ENCODE peak calls at places on chromosomes 11 and 22, in seven cellular contexts. One of them, this sample, is unnamed.

GRCh38 chr22:19430890-19431541 is 517 bp downstream of the HIRA start:
- DNase-seq in fibroblast of mammary gland: peak
- DNase-seq in BJ: no peak
- DNase-seq in sigmoid colon: no peak
- DNase-seq in AG04449: no peak
- DNase-seq in right lobe of liver: peak
- DNase-seq in tibial nerve: no peak
- DNase-seq in this sample: no peak

GRCh38 chr11:69970785-69971535 is 107.2 kb upstream of the ANO1 start:
- DNase-seq in fibroblast of mammary gland: no peak
- DNase-seq in BJ: no peak
- DNase-seq in sigmoid colon: no peak
- DNase-seq in AG04449: no peak
- DNase-seq in right lobe of liver: no peak
- DNase-seq in tibial nerve: no peak
- DNase-seq in this sample: no peak

GRCh38 chr11:83256602-83257340 is 29.4 kb downstream of the CCDC90B start:
- DNase-seq in fibroblast of mammary gland: no peak
- DNase-seq in BJ: no peak
- DNase-seq in sigmoid colon: no peak
- DNase-seq in AG04449: no peak
- DNase-seq in right lobe of liver: no peak
- DNase-seq in tibial nerve: no peak
- DNase-seq in this sample: no peak

GRCh38 chr11:109806205-109806604 is 287.0 kb upstream of the ZC3H12C start:
- DNase-seq in fibroblast of mammary gland: no peak
- DNase-seq in BJ: no peak
- DNase-seq in sigmoid colon: no peak
- DNase-seq in AG04449: no peak
- DNase-seq in right lobe of liver: no peak
- DNase-seq in tibial nerve: no peak
- DNase-seq in this sample: no peak

GRCh38 chr11:97506360-97506759 is 1116.5 kb downstream of the JRKL start:
- DNase-seq in fibroblast of mammary gland: no peak
- DNase-seq in BJ: no peak
- DNase-seq in sigmoid colon: no peak
- DNase-seq in AG04449: no peak
- DNase-seq in right lobe of liver: no peak
- DNase-seq in tibial nerve: no peak
- DNase-seq in this sample: no peak

GRCh38 chr11:113289341-113290187 is 24.8 kb upstream of the TTC12 start:
- DNase-seq in fibroblast of mammary gland: peak
- DNase-seq in BJ: no peak
- DNase-seq in sigmoid colon: peak
- DNase-seq in AG04449: no peak
- DNase-seq in right lobe of liver: peak
- DNase-seq in tibial nerve: peak
- DNase-seq in this sample: peak

GRCh38 chr22:26642465-26643367 is 14.7 kb upstream of the MIAT start:
- DNase-seq in fibroblast of mammary gland: no peak
- DNase-seq in BJ: no peak
- DNase-seq in sigmoid colon: no peak
- DNase-seq in AG04449: no peak
- DNase-seq in right lobe of liver: peak
- DNase-seq in tibial nerve: no peak
- DNase-seq in this sample: no peak

GRCh38 chr11:21897203-21897602 is 295.7 kb upstream of the ANO5 start:
- DNase-seq in fibroblast of mammary gland: no peak
- DNase-seq in BJ: no peak
- DNase-seq in sigmoid colon: no peak
- DNase-seq in AG04449: no peak
- DNase-seq in right lobe of liver: no peak
- DNase-seq in tibial nerve: no peak
- DNase-seq in this sample: no peak

GRCh38 chr11:91926967-91927366 is 297.7 kb upstream of the FAT3 start:
- DNase-seq in fibroblast of mammary gland: peak
- DNase-seq in BJ: no peak
- DNase-seq in sigmoid colon: peak
- DNase-seq in AG04449: no peak
- DNase-seq in right lobe of liver: no peak
- DNase-seq in tibial nerve: no peak
- DNase-seq in this sample: no peak

GRCh38 chr11:115626414-115626813 is 122.2 kb upstream of the CADM1 start:
- DNase-seq in fibroblast of mammary gland: no peak
- DNase-seq in BJ: no peak
- DNase-seq in sigmoid colon: no peak
- DNase-seq in AG04449: no peak
- DNase-seq in right lobe of liver: no peak
- DNase-seq in tibial nerve: no peak
- DNase-seq in this sample: no peak

DNA sequence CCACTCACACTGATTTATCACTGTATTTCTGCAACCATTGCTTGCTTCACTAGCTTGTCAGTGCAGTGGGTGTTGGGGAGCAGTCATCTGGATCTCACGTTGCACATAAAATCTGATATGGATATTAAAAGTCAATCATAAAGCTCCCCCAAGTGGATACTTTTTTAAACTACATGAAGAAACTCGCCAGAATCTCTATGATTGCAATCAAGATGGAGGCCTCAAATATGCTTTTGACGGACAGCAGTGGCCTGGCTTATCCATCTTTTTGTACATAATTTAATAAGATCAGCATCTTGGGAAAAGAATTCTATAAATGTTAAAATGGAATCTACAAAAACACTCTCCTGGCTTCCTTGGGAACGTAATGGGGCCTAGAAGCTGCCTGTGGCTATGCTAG is 137.7 kb downstream of the WT1 start:
- DNase-seq in fibroblast of mammary gland: peak
- DNase-seq in BJ: no peak
- DNase-seq in sigmoid colon: no peak
- DNase-seq in AG04449: no peak
- DNase-seq in right lobe of liver: no peak
- DNase-seq in tibial nerve: no peak
- DNase-seq in this sample: peak
- TF ChIP-seq CTCF in fibroblast of mammary gland: peak
- TF ChIP-seq CTCF in BJ: no peak
- TF ChIP-seq CTCF in sigmoid colon: no peak
- TF ChIP-seq CTCF in AG04449: no peak
- TF ChIP-seq CTCF in right lobe of liver: no peak
- TF ChIP-seq CTCF in tibial nerve: peak
- TF ChIP-seq CTCF in this sample: no peak

DNA sequence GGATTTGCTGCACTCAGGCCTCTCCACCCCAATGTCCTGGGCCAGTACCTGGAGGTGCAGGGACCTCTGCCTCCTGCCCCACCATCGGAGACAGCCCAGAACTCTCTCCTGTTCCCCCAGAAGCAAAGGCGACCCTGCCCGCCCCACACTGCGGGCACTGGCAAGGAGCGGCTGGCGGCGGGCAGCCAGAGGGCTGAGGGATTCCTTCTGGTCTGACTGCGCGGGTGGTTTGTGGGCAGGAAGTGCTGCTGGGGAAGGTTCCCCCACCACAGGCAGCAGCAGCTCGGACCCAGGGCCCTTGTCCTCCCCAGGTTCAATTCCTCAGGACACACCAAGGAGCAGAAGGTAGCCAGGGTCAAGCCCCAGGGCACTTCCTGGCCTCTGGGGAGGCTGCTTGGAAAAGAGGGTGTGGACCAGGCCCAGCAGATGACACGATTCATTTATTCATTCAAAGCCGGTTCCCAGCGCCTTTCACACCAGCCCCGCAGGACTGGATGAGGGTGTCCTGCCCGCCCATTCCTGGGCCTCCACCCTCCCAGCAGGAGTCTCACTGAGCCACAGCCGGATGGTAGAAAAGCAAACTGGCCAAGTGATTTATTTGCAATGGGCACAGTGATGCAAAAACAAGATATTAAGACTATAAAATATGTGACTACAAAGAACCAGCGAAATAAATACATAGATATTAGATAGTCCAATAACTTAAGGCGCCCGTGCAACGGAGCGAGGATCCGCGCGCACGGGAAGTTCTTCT is 1.2 kb downstream of the PHLDA2 start:
- DNase-seq in fibroblast of mammary gland: peak
- DNase-seq in BJ: no peak
- DNase-seq in sigmoid colon: no peak
- DNase-seq in AG04449: no peak
- DNase-seq in right lobe of liver: peak
- DNase-seq in tibial nerve: no peak
- DNase-seq in this sample: no peak
- H3K4me3 ChIP-seq in fibroblast of mammary gland: peak
- H3K4me3 ChIP-seq in BJ: peak
- H3K4me3 ChIP-seq in sigmoid colon: peak
- H3K4me3 ChIP-seq in AG04449: peak
- H3K4me3 ChIP-seq in right lobe of liver: peak
- H3K4me3 ChIP-seq in tibial nerve: peak
- H3K4me3 ChIP-seq in this sample: peak

GRCh38 chr11:40924915-40925314 is 534.5 kb downstream of the LRRC4C start:
- DNase-seq in fibroblast of mammary gland: no peak
- DNase-seq in BJ: no peak
- DNase-seq in sigmoid colon: no peak
- DNase-seq in AG04449: no peak
- DNase-seq in right lobe of liver: no peak
- DNase-seq in tibial nerve: no peak
- DNase-seq in this sample: no peak
- TF ChIP-seq CTCF in fibroblast of mammary gland: no peak
- TF ChIP-seq CTCF in BJ: no peak
- TF ChIP-seq CTCF in sigmoid colon: no peak
- TF ChIP-seq CTCF in AG04449: no peak
- TF ChIP-seq CTCF in right lobe of liver: no peak
- TF ChIP-seq CTCF in tibial nerve: no peak
- TF ChIP-seq CTCF in this sample: no peak

DNA sequence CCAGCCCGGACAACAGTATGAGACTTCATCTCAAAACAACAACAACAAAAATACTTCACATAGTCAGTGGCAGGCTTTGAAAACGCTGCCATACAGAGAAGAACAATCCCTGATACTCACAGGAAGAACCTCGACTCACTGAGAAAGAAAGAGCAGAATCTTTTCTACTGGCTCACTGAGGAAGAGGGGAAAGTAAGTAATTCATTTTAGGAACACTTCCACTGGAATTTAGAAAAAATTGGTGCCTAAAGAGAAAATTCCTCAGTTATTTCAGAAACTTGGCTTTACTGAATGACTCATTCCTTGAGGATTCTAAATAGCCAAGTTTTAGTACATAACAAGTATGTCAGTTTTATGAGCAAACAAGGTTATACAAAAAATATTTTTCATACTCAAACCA is 12.3 kb downstream of the NARS2 start:
- DNase-seq in fibroblast of mammary gland: peak
- DNase-seq in BJ: peak
- DNase-seq in sigmoid colon: no peak
- DNase-seq in AG04449: peak
- DNase-seq in right lobe of liver: no peak
- DNase-seq in tibial nerve: no peak
- DNase-seq in this sample: no peak
- H3K4me3 ChIP-seq in fibroblast of mammary gland: no peak
- H3K4me3 ChIP-seq in BJ: no peak
- H3K4me3 ChIP-seq in sigmoid colon: no peak
- H3K4me3 ChIP-seq in AG04449: no peak
- H3K4me3 ChIP-seq in right lobe of liver: no peak
- H3K4me3 ChIP-seq in tibial nerve: no peak
- H3K4me3 ChIP-seq in this sample: peak

GRCh38 chr11:95231126-95231880 is at the start of gene SESN3:
- DNase-seq in fibroblast of mammary gland: peak
- DNase-seq in BJ: peak
- DNase-seq in sigmoid colon: peak
- DNase-seq in AG04449: peak
- DNase-seq in right lobe of liver: peak
- DNase-seq in tibial nerve: peak
- DNase-seq in this sample: peak
- TF ChIP-seq CTCF in fibroblast of mammary gland: peak
- TF ChIP-seq CTCF in BJ: no peak
- TF ChIP-seq CTCF in sigmoid colon: no peak
- TF ChIP-seq CTCF in AG04449: no peak
- TF ChIP-seq CTCF in right lobe of liver: no peak
- TF ChIP-seq CTCF in tibial nerve: no peak
- TF ChIP-seq CTCF in this sample: no peak

GRCh38 chr22:23767673-23768548 is at the start of gene CHCHD10:
- DNase-seq in fibroblast of mammary gland: peak
- DNase-seq in BJ: no peak
- DNase-seq in sigmoid colon: peak
- DNase-seq in AG04449: no peak
- DNase-seq in right lobe of liver: peak
- DNase-seq in tibial nerve: peak
- DNase-seq in this sample: no peak
- H3K4me3 ChIP-seq in fibroblast of mammary gland: peak
- H3K4me3 ChIP-seq in BJ: peak
- H3K4me3 ChIP-seq in sigmoid colon: peak
- H3K4me3 ChIP-seq in AG04449: peak
- H3K4me3 ChIP-seq in right lobe of liver: peak
- H3K4me3 ChIP-seq in tibial nerve: peak
- H3K4me3 ChIP-seq in this sample: peak

GRCh38 chr11:88494857-88495256 is 157.3 kb upstream of the CTSC start:
- DNase-seq in fibroblast of mammary gland: no peak
- DNase-seq in BJ: no peak
- DNase-seq in sigmoid colon: no peak
- DNase-seq in AG04449: no peak
- DNase-seq in right lobe of liver: no peak
- DNase-seq in tibial nerve: no peak
- DNase-seq in this sample: no peak
- TF ChIP-seq CTCF in fibroblast of mammary gland: no peak
- TF ChIP-seq CTCF in BJ: no peak
- TF ChIP-seq CTCF in sigmoid colon: no peak
- TF ChIP-seq CTCF in AG04449: no peak
- TF ChIP-seq CTCF in right lobe of liver: no peak
- TF ChIP-seq CTCF in tibial nerve: no peak
- TF ChIP-seq CTCF in this sample: no peak

GRCh38 chr11:3894128-3894731 is 38.8 kb downstream of the STIM1 start:
- DNase-seq in fibroblast of mammary gland: peak
- DNase-seq in BJ: no peak
- DNase-seq in sigmoid colon: no peak
- DNase-seq in AG04449: no peak
- DNase-seq in right lobe of liver: no peak
- DNase-seq in tibial nerve: no peak
- DNase-seq in this sample: no peak
- H3K4me3 ChIP-seq in fibroblast of mammary gland: no peak
- H3K4me3 ChIP-seq in BJ: no peak
- H3K4me3 ChIP-seq in sigmoid colon: no peak
- H3K4me3 ChIP-seq in AG04449: no peak
- H3K4me3 ChIP-seq in right lobe of liver: no peak
- H3K4me3 ChIP-seq in tibial nerve: no peak
- H3K4me3 ChIP-seq in this sample: no peak

GRCh38 chr11:68106165-68106940 is 14.8 kb downstream of the CHKA start:
- DNase-seq in fibroblast of mammary gland: no peak
- DNase-seq in BJ: no peak
- DNase-seq in sigmoid colon: peak
- DNase-seq in AG04449: no peak
- DNase-seq in right lobe of liver: peak
- DNase-seq in tibial nerve: no peak
- DNase-seq in this sample: no peak

DNA sequence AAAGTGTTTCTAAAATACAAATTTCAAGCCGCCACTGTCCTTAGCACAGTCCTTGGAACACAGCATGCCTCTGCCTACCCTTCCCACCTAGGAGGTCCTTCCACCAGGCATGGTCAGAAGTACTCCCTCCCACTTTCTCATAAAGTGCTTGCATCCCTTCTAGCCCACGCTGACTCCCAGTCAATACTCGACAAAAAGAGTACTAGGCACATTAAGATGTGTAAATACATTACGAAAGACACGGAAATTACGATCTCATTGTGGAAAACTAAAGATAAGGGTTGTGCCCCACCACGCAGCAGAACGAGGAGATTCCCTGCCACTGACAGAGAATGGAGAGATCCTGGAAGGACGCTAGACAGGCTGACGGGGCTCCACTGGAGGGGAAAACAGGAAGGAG is 13.5 kb downstream of the CHKA start:
- DNase-seq in fibroblast of mammary gland: no peak
- DNase-seq in BJ: no peak
- DNase-seq in sigmoid colon: peak
- DNase-seq in AG04449: no peak
- DNase-seq in right lobe of liver: no peak
- DNase-seq in tibial nerve: no peak
- DNase-seq in this sample: no peak
- TF ChIP-seq CTCF in fibroblast of mammary gland: no peak
- TF ChIP-seq CTCF in BJ: no peak
- TF ChIP-seq CTCF in sigmoid colon: no peak
- TF ChIP-seq CTCF in AG04449: no peak
- TF ChIP-seq CTCF in right lobe of liver: no peak
- TF ChIP-seq CTCF in tibial nerve: no peak
- TF ChIP-seq CTCF in this sample: no peak

This sample was measured in HFF-Myc.